ENCODE peak calls at places on chromosomes 12 and 14, in ten cellular contexts. A, E, L, H, Z, F, Y, N, Q and R are unnamed samples.

GRCh38 chr14:54564071-54564798 is 2.7 kb upstream of the SAMD4A start:
- DNase-seq in E (no peak), Y (peak), L (peak), A (no peak), Z (no peak), H (peak), F (no peak), N (no peak), Q (no peak), R (peak)

GRCh38 chr14:85471744-85472143 is 58.2 kb upstream of the FLRT2 start:
- DNase-seq in N (no peak), F (no peak), A (no peak), H (peak), Z (peak), Y (peak), L (no peak), E (no peak), Q (no peak), R (no peak)

GRCh38 chr14:73887116-73887490 is 444 bp downstream of the ZNF410 start:
- DNase-seq in Q (no peak), E (no peak), A (no peak), L (peak), N (no peak), H (no peak), Y (no peak), Z (no peak), F (no peak), R (no peak)

GRCh38 chr14:61589691-61590521 is 105.4 kb upstream of the HIF1A start:
- DNase-seq in H (no peak), E (no peak), L (no peak), Q (no peak), N (no peak), F (no peak), Z (no peak), A (no peak), Y (no peak), R (no peak)

GRCh38 chr12:80935076-80935475 is 2.7 kb downstream of the LIN7A start:
- DNase-seq in Q (no peak), L (peak), F (no peak), H (no peak), A (no peak), Z (no peak), Y (no peak), E (no peak), N (no peak), R (no peak)

GRCh38 chr12:112686373-112686772 is 105.2 kb upstream of the RPH3A start:
- DNase-seq in L (no peak), N (no peak), Q (no peak), F (no peak), H (no peak), A (no peak), Y (no peak), E (no peak), Z (no peak), R (no peak)

GRCh38 chr12:47750229-47750798 is 8.4 kb downstream of the RAPGEF3 start:
- DNase-seq in Y (no peak), L (no peak), F (no peak), Q (no peak), A (no peak), E (no peak), H (no peak), Z (no peak), N (no peak), R (no peak)

GRCh38 chr12:117293510-117293909 is 67.9 kb downstream of the NOS1 start:
- DNase-seq in E (no peak), F (no peak), Z (no peak), N (no peak), L (no peak), A (no peak), Q (no peak), H (no peak), Y (no peak), R (no peak)

GRCh38 chr12:58413794-58414193 is 472.4 kb downstream of the ATP23 start:
- DNase-seq in L (no peak), Y (no peak), F (no peak), N (no peak), A (no peak), H (no peak), Q (no peak), Z (no peak), E (no peak), R (no peak)

GRCh38 chr14:61557854-61558253 is 137.5 kb upstream of the HIF1A start:
- DNase-seq in Q (peak), N (no peak), Z (no peak), A (no peak), E (no peak), L (no peak), F (no peak), Y (no peak), H (no peak), R (no peak)

GRCh38 chr12:117322428-117322827 is 39.0 kb downstream of the NOS1 start:
- DNase-seq in Y (no peak), L (no peak), Q (no peak), N (no peak), A (no peak), E (no peak), F (no peak), Z (no peak), H (no peak), R (no peak)

GRCh38 chr12:132561784-132562156 is 48.6 kb downstream of the LRCOL1 start:
- DNase-seq in H (no peak), Z (no peak), E (no peak), N (peak), Q (no peak), L (no peak), Y (peak), A (peak), F (no peak), R (peak)

GRCh38 chr14:52901357-52901980 is 49.4 kb downstream of the FERMT2 start:
- DNase-seq in E (no peak), A (no peak), Y (no peak), H (no peak), Z (no peak), L (no peak), Q (no peak), F (no peak), N (no peak), R (no peak)

GRCh38 chr12:104416637-104417036 is 40.1 kb upstream of the CHST11 start:
- DNase-seq in Y (no peak), F (no peak), H (no peak), L (no peak), Z (no peak), Q (no peak), N (no peak), A (no peak), E (no peak), R (no peak)

GRCh38 chr12:50050410-50051280 is 6.8 kb upstream of the ASIC1 start:
- DNase-seq in L (no peak), H (no peak), E (peak), A (peak), Z (no peak), N (peak), F (no peak), Q (no peak), Y (peak), R (peak)

GRCh38 chr12:103915306-103915705 is 14.9 kb upstream of the HSP90B1 start:
- DNase-seq in Q (no peak), Z (no peak), L (no peak), E (no peak), Y (no peak), F (no peak), A (no peak), N (no peak), H (no peak), R (no peak)